ENCODE peak calls at places on chromosome 1, in seven cellular contexts. One of them, this sample, is unnamed.

GRCh38 chr1:81706650-81707435 is 93.9 kb upstream of the ADGRL2 start:
- DNase-seq in stimulated activated CD4-positive, alpha-beta T cell treated with anti-CD3 and anti-CD28 coated beads, Interleukin-12 subunit alpha, Interleukin-12 subunit beta, amount 100 ng/mL, for 4 hours: no peak
- DNase-seq in stimulated activated CD8-positive, alpha-beta memory T cell treated with anti-CD3 and anti-CD28 coated beads, Interleukin-4, amount 100 ng/mL, for 1 hour: no peak
- DNase-seq in effector memory CD4-positive, alpha-beta T cell: no peak
- DNase-seq in ELR: peak; percentile 83
- DNase-seq in RWPE1: peak; percentile 42
- DNase-seq in HFF-Myc: no peak
- DNase-seq in this sample: no peak

GRCh38 chr1:29783501-29784275 is 547.4 kb downstream of the PTPRU start:
- DNase-seq in stimulated activated CD4-positive, alpha-beta T cell treated with anti-CD3 and anti-CD28 coated beads, Interleukin-12 subunit alpha, Interleukin-12 subunit beta, amount 100 ng/mL, for 4 hours: no peak
- DNase-seq in stimulated activated CD8-positive, alpha-beta memory T cell treated with anti-CD3 and anti-CD28 coated beads, Interleukin-4, amount 100 ng/mL, for 1 hour: no peak
- DNase-seq in effector memory CD4-positive, alpha-beta T cell: no peak
- DNase-seq in ELR: no peak
- DNase-seq in RWPE1: no peak
- DNase-seq in HFF-Myc: no peak
- DNase-seq in this sample: no peak

GRCh38 chr1:167981933-167982332 is 45.1 kb upstream of the MPC2 start:
- DNase-seq in stimulated activated CD4-positive, alpha-beta T cell treated with anti-CD3 and anti-CD28 coated beads, Interleukin-12 subunit alpha, Interleukin-12 subunit beta, amount 100 ng/mL, for 4 hours: no peak
- DNase-seq in stimulated activated CD8-positive, alpha-beta memory T cell treated with anti-CD3 and anti-CD28 coated beads, Interleukin-4, amount 100 ng/mL, for 1 hour: no peak
- DNase-seq in effector memory CD4-positive, alpha-beta T cell: no peak
- DNase-seq in ELR: peak; percentile 4
- DNase-seq in RWPE1: no peak
- DNase-seq in HFF-Myc: no peak
- DNase-seq in this sample: no peak

GRCh38 chr1:224852901-224853568 is 76.4 kb upstream of the DNAH14 start:
- DNase-seq in stimulated activated CD4-positive, alpha-beta T cell treated with anti-CD3 and anti-CD28 coated beads, Interleukin-12 subunit alpha, Interleukin-12 subunit beta, amount 100 ng/mL, for 4 hours: no peak
- DNase-seq in stimulated activated CD8-positive, alpha-beta memory T cell treated with anti-CD3 and anti-CD28 coated beads, Interleukin-4, amount 100 ng/mL, for 1 hour: no peak
- DNase-seq in effector memory CD4-positive, alpha-beta T cell: no peak
- DNase-seq in ELR: peak; percentile 76
- DNase-seq in RWPE1: peak; percentile 58
- DNase-seq in HFF-Myc: no peak
- DNase-seq in this sample: no peak

GRCh38 chr1:244011251-244011650 is 39.8 kb upstream of the ZBTB18 start:
- DNase-seq in stimulated activated CD4-positive, alpha-beta T cell treated with anti-CD3 and anti-CD28 coated beads, Interleukin-12 subunit alpha, Interleukin-12 subunit beta, amount 100 ng/mL, for 4 hours: no peak
- DNase-seq in stimulated activated CD8-positive, alpha-beta memory T cell treated with anti-CD3 and anti-CD28 coated beads, Interleukin-4, amount 100 ng/mL, for 1 hour: no peak
- DNase-seq in effector memory CD4-positive, alpha-beta T cell: no peak
- DNase-seq in ELR: no peak
- DNase-seq in RWPE1: no peak
- DNase-seq in HFF-Myc: no peak
- DNase-seq in this sample: no peak

GRCh38 chr1:243286409-243287127 is 30.7 kb downstream of the SDCCAG8 start:
- DNase-seq in stimulated activated CD4-positive, alpha-beta T cell treated with anti-CD3 and anti-CD28 coated beads, Interleukin-12 subunit alpha, Interleukin-12 subunit beta, amount 100 ng/mL, for 4 hours: no peak
- DNase-seq in stimulated activated CD8-positive, alpha-beta memory T cell treated with anti-CD3 and anti-CD28 coated beads, Interleukin-4, amount 100 ng/mL, for 1 hour: no peak
- DNase-seq in effector memory CD4-positive, alpha-beta T cell: no peak
- DNase-seq in ELR: peak; percentile 60
- DNase-seq in RWPE1: no peak
- DNase-seq in HFF-Myc: no peak
- DNase-seq in this sample: no peak

GRCh38 chr1:17235135-17235880 is 13.6 kb upstream of the PADI3 start:
- DNase-seq in stimulated activated CD4-positive, alpha-beta T cell treated with anti-CD3 and anti-CD28 coated beads, Interleukin-12 subunit alpha, Interleukin-12 subunit beta, amount 100 ng/mL, for 4 hours: no peak
- DNase-seq in stimulated activated CD8-positive, alpha-beta memory T cell treated with anti-CD3 and anti-CD28 coated beads, Interleukin-4, amount 100 ng/mL, for 1 hour: no peak
- DNase-seq in effector memory CD4-positive, alpha-beta T cell: no peak
- DNase-seq in ELR: no peak
- DNase-seq in RWPE1: no peak
- DNase-seq in HFF-Myc: no peak
- DNase-seq in this sample: no peak

GRCh38 chr1:65360654-65361053 is 51.3 kb downstream of the DNAJC6 start:
- DNase-seq in stimulated activated CD4-positive, alpha-beta T cell treated with anti-CD3 and anti-CD28 coated beads, Interleukin-12 subunit alpha, Interleukin-12 subunit beta, amount 100 ng/mL, for 4 hours: no peak
- DNase-seq in stimulated activated CD8-positive, alpha-beta memory T cell treated with anti-CD3 and anti-CD28 coated beads, Interleukin-4, amount 100 ng/mL, for 1 hour: no peak
- DNase-seq in effector memory CD4-positive, alpha-beta T cell: no peak
- DNase-seq in ELR: no peak
- DNase-seq in RWPE1: no peak
- DNase-seq in HFF-Myc: no peak
- DNase-seq in this sample: no peak

This sample was measured in H1.